ENCODE peak calls at places on chromosomes 3 and 15, in five cellular contexts. N is esophagus squamous epithelium, L is heart left ventricle, P is HT1080, T is non-pigmented ciliary epithelial cell. M is an unnamed sample.

GRCh38 chr3:125123455-125123854 is 67.7 kb upstream of the HEG1 start:
- DNase-seq in N (no peak), L (no peak), P (peak; percentile 67), T (no peak), M (no peak)

GRCh38 chr15:83112233-83112958 is 5.0 kb downstream of the TM6SF1 start:
- DNase-seq in N (no peak), L (peak; percentile 41), P (peak; percentile 71), T (peak; percentile 65), M (peak; percentile 38)

GRCh38 chr3:108461641-108462040 is 48.8 kb downstream of the MYH15 start:
- DNase-seq in N (no peak), L (no peak), P (no peak), T (no peak), M (no peak)

GRCh38 chr15:101118116-101118515 is 133.7 kb downstream of the CHSY1 start:
- DNase-seq in N (no peak), L (no peak), P (no peak), T (no peak), M (no peak)

GRCh38 chr3:52153389-52154096 is 680 bp downstream of the POC1A start:
- DNase-seq in N (no peak), L (no peak), P (peak; percentile 34), T (no peak), M (no peak)

GRCh38 chr3:136473716-136474326 is 223.7 kb downstream of the PCCB start:
- DNase-seq in N (no peak), L (no peak), P (no peak), T (peak; percentile 20), M (no peak)

GRCh38 chr3:24538891-24539290 is 44.2 kb upstream of the THRB start:
- DNase-seq in N (no peak), L (peak; percentile 83), P (no peak), T (no peak), M (no peak)

GRCh38 chr15:78237146-78237545 is 2.8 kb upstream of the ACSBG1 start:
- DNase-seq in N (no peak), L (no peak), P (no peak), T (no peak), M (no peak)

GRCh38 chr3:39110041-39110639 is 2.7 kb downstream of the TTC21A start:
- DNase-seq in N (no peak), L (no peak), P (no peak), T (no peak), M (no peak)

GRCh38 chr15:59303641-59304433 is 68.8 kb downstream of the MYO1E start:
- DNase-seq in N (no peak), L (no peak), P (peak; percentile 71), T (no peak), M (no peak)

GRCh38 chr15:73647259-73648026 is 14.3 kb upstream of the NPTN start:
- DNase-seq in N (no peak), L (no peak), P (peak; percentile 33), T (no peak), M (no peak)

GRCh38 chr15:67674983-67675382 is 132.5 kb downstream of the MAP2K5 start:
- DNase-seq in N (no peak), L (no peak), P (no peak), T (no peak), M (no peak)

GRCh38 chr3:102447272-102447671 is 12.5 kb downstream of the ZPLD1 start:
- DNase-seq in N (no peak), L (no peak), P (no peak), T (no peak), M (no peak)

GRCh38 chr3:176789281-176789705 is 408.0 kb downstream of the TBL1XR1 start:
- DNase-seq in N (no peak), L (no peak), P (peak; percentile 35), T (peak; percentile 9), M (no peak)

GRCh38 chr3:188468196-188468595 is 314.2 kb downstream of the LPP start:
- DNase-seq in N (no peak), L (no peak), P (no peak), T (no peak), M (no peak)

GRCh38 chr15:43185161-43186002 is at the start of gene CCNDBP1:
- DNase-seq in N (peak; percentile 86), L (peak; percentile 98), P (peak; percentile 87), T (no peak), M (peak; percentile 72)

GRCh38 chr15:51244366-51244977 is 93.9 kb downstream of the CYP19A1 start:
- DNase-seq in N (no peak), L (no peak), P (no peak), T (no peak), M (no peak)

M was measured in endothelial cell.